ENCODE peak calls at places on chromosome 19, in eight cellular contexts. D is DMS79 treated with DMSO at 0.1 percent for 48 hours; T is ascending aorta; H is Peyer's patch; V is activated gamma-delta T cell treated with Interleukin-2 at 50 U/mL for 16 hours; M is ELF-1; N is activated CD4-positive, alpha-beta T cell treated with anti-CD3 and anti-CD28 coated beads, Interleukin-2, amount 50 U/mL, for 24 hours; G is GOT3. Q is an unnamed sample.

GRCh38 chr19:42628411-42629135 is 33.8 kb upstream of the CEACAM8 start:
- DNase-seq in D (no peak), T (no peak), H (no peak), V (no peak), M (no peak), N (no peak), G (no peak), Q (no peak)

GRCh38 chr19:48606463-48607358 is at the start of gene SPACA4:
- DNase-seq in D (no peak), T (no peak), H (no peak), V (no peak), M (no peak), N (no peak), G (no peak), Q (no peak)

GRCh38 chr19:3580156-3580955 is 4.9 kb upstream of the GIPC3 start:
- DNase-seq in D (no peak), T (no peak), H (no peak), V (no peak), M (no peak), N (no peak), G (no peak), Q (peak)

GRCh38 chr19:15268192-15268927 is 36.1 kb upstream of the EPHX3 start:
- DNase-seq in D (no peak), T (no peak), H (no peak), V (no peak), M (no peak), N (no peak), G (no peak), Q (no peak)

GRCh38 chr19:13024958-13025653 is 29.8 kb downstream of the NFIX start:
- DNase-seq in D (peak), T (no peak), H (no peak), V (no peak), M (peak), N (no peak), G (no peak), Q (no peak)

GRCh38 chr19:51514866-51515481 is 13.4 kb upstream of the SIGLEC12 start:
- DNase-seq in D (peak), T (no peak), H (no peak), V (no peak), M (peak), N (no peak), G (no peak), Q (no peak)

GRCh38 chr19:1970003-1970805 is 29.2 kb downstream of the CSNK1G2 start:
- DNase-seq in D (no peak), T (no peak), H (no peak), V (no peak), M (no peak), N (no peak), G (no peak), Q (no peak)

GRCh38 chr19:50673118-50673517 is 23.9 kb downstream of the C19orf81 start:
- DNase-seq in D (no peak), T (no peak), H (no peak), V (no peak), M (no peak), N (no peak), G (no peak), Q (no peak)

GRCh38 chr19:15737722-15738121 is at the start of gene OR10H3:
- DNase-seq in D (no peak), T (no peak), H (no peak), V (no peak), M (no peak), N (no peak), G (no peak), Q (no peak)